ENCODE peak calls at places on chromosomes 13 and 19, in five cellular contexts. One of them, this sample, is unnamed.

GRCh38 chr13:76016799-76017198 is 380.7 kb downstream of the LMO7 start:
- DNase-seq in HepG2: peak
- DNase-seq in GM12878: no peak
- DNase-seq in SK-N-SH: peak
- DNase-seq in K562: peak
- DNase-seq in this sample: no peak

GRCh38 chr13:53254495-53254894 is 225.9 kb downstream of the OLFM4 start:
- DNase-seq in GM12878: no peak
- DNase-seq in HepG2: no peak
- DNase-seq in SK-N-SH: no peak
- DNase-seq in K562: no peak
- DNase-seq in this sample: no peak

GRCh38 chr13:48146636-48147035 is 51.7 kb upstream of the MED4 start:
- DNase-seq in HepG2: no peak
- DNase-seq in SK-N-SH: no peak
- DNase-seq in GM12878: no peak
- DNase-seq in K562: no peak
- DNase-seq in this sample: no peak

GRCh38 chr13:46665630-46666482 is 112.9 kb downstream of the LRCH1 start:
- DNase-seq in GM12878: no peak
- DNase-seq in HepG2: peak
- DNase-seq in SK-N-SH: peak
- DNase-seq in K562: no peak
- DNase-seq in this sample: no peak

GRCh38 chr19:31448221-31448657 is 99.0 kb upstream of the TSHZ3 start:
- DNase-seq in K562: no peak
- DNase-seq in SK-N-SH: peak
- DNase-seq in GM12878: no peak
- DNase-seq in HepG2: no peak
- DNase-seq in this sample: no peak

GRCh38 chr19:46659151-46660007 is 1.6 kb downstream of the DACT3 start:
- DNase-seq in HepG2: no peak
- DNase-seq in SK-N-SH: peak
- DNase-seq in K562: peak
- DNase-seq in GM12878: no peak
- DNase-seq in this sample: no peak

GRCh38 chr13:59120297-59120843 is 1043.4 kb downstream of the DIAPH3 start:
- DNase-seq in GM12878: no peak
- DNase-seq in SK-N-SH: no peak
- DNase-seq in HepG2: no peak
- DNase-seq in K562: no peak
- DNase-seq in this sample: no peak

GRCh38 chr13:44816701-44817684 is 172.3 kb downstream of the NUFIP1 start:
- DNase-seq in HepG2: no peak
- DNase-seq in K562: no peak
- DNase-seq in SK-N-SH: no peak
- DNase-seq in GM12878: no peak
- DNase-seq in this sample: no peak

GRCh38 chr19:8611890-8612806 is 1.6 kb upstream of the ADAMTS10 start:
- DNase-seq in HepG2: no peak
- DNase-seq in SK-N-SH: no peak
- DNase-seq in GM12878: no peak
- DNase-seq in K562: no peak
- DNase-seq in this sample: no peak

GRCh38 chr13:95530178-95530577 is 22.3 kb upstream of the CLDN10 start:
- DNase-seq in HepG2: peak
- DNase-seq in SK-N-SH: no peak
- DNase-seq in K562: no peak
- DNase-seq in GM12878: no peak
- DNase-seq in this sample: peak

GRCh38 chr13:90055121-90055520 is 1292.4 kb upstream of the MIR17HG start:
- DNase-seq in K562: no peak
- DNase-seq in HepG2: no peak
- DNase-seq in GM12878: no peak
- DNase-seq in SK-N-SH: no peak
- DNase-seq in this sample: no peak

GRCh38 chr13:63551731-63552130 is 2136.1 kb upstream of the PCDH20 start:
- DNase-seq in HepG2: no peak
- DNase-seq in GM12878: no peak
- DNase-seq in K562: no peak
- DNase-seq in SK-N-SH: no peak
- DNase-seq in this sample: no peak

GRCh38 chr13:103199380-103200088 is 133.3 kb upstream of the SLC10A2 start:
- DNase-seq in HepG2: no peak
- DNase-seq in K562: no peak
- DNase-seq in SK-N-SH: no peak
- DNase-seq in GM12878: no peak
- DNase-seq in this sample: no peak

GRCh38 chr13:43785681-43786471 is 896 bp downstream of the ENOX1 start:
- DNase-seq in HepG2: no peak
- DNase-seq in SK-N-SH: peak
- DNase-seq in GM12878: no peak
- DNase-seq in K562: no peak
- DNase-seq in this sample: peak

GRCh38 chr19:44931541-44931940 is 10.5 kb upstream of the APOC4 start:
- DNase-seq in HepG2: no peak
- DNase-seq in GM12878: no peak
- DNase-seq in K562: no peak
- DNase-seq in SK-N-SH: peak
- DNase-seq in this sample: no peak

GRCh38 chr19:49119411-49120324 is at the start of gene PPFIA3:
- DNase-seq in GM12878: no peak
- DNase-seq in SK-N-SH: peak
- DNase-seq in HepG2: no peak
- DNase-seq in K562: peak
- DNase-seq in this sample: no peak

GRCh38 chr19:49117677-49118564 is 1.0 kb downstream of the C19orf73 start:
- DNase-seq in HepG2: no peak
- DNase-seq in SK-N-SH: peak
- DNase-seq in GM12878: no peak
- DNase-seq in K562: no peak
- DNase-seq in this sample: no peak

GRCh38 chr19:49118565-49119410 is at the start of gene C19orf73:
- DNase-seq in GM12878: peak
- DNase-seq in HepG2: peak
- DNase-seq in SK-N-SH: peak
- DNase-seq in K562: peak
- DNase-seq in this sample: peak

GRCh38 chr19:49120868-49121267 is 1.5 kb downstream of the PPFIA3 start:
- DNase-seq in GM12878: no peak
- DNase-seq in HepG2: no peak
- DNase-seq in K562: no peak
- DNase-seq in SK-N-SH: no peak
- DNase-seq in this sample: no peak

GRCh38 chr19:49120325-49120683 is 960 bp downstream of the PPFIA3 start:
- DNase-seq in K562: no peak
- DNase-seq in SK-N-SH: no peak
- DNase-seq in HepG2: no peak
- DNase-seq in GM12878: no peak
- DNase-seq in this sample: no peak
- H3K4me3 ChIP-seq in K562: peak
- H3K4me3 ChIP-seq in SK-N-SH: peak
- H3K4me3 ChIP-seq in HepG2: peak
- H3K4me3 ChIP-seq in GM12878: no peak
- H3K4me3 ChIP-seq in this sample: no peak

GRCh38 chr19:48991823-48992570 is 1.1 kb downstream of the GYS1 start:
- DNase-seq in GM12878: no peak
- DNase-seq in SK-N-SH: peak
- DNase-seq in HepG2: no peak
- DNase-seq in K562: peak
- DNase-seq in this sample: no peak
- TF ChIP-seq REST in GM12878: no peak
- TF ChIP-seq REST in SK-N-SH: no peak
- TF ChIP-seq REST in HepG2: no peak
- TF ChIP-seq REST in K562: no peak
- TF ChIP-seq REST in this sample: no peak

GRCh38 chr19:2822846-2823245 is 3.2 kb downstream of the ZNF554 start:
- DNase-seq in HepG2: no peak
- DNase-seq in GM12878: no peak
- DNase-seq in SK-N-SH: no peak
- DNase-seq in K562: no peak
- DNase-seq in this sample: no peak

GRCh38 chr19:2827840-2828489 is 8.3 kb downstream of the ZNF554 start:
- DNase-seq in HepG2: no peak
- DNase-seq in K562: no peak
- DNase-seq in SK-N-SH: no peak
- DNase-seq in GM12878: peak
- DNase-seq in this sample: no peak

GRCh38 chr19:2823646-2824045 is 4.0 kb downstream of the ZNF554 start:
- DNase-seq in K562: no peak
- DNase-seq in HepG2: no peak
- DNase-seq in SK-N-SH: no peak
- DNase-seq in GM12878: no peak
- DNase-seq in this sample: no peak

GRCh38 chr19:2827022-2827421 is 7.4 kb downstream of the ZNF554 start:
- DNase-seq in SK-N-SH: no peak
- DNase-seq in K562: no peak
- DNase-seq in HepG2: no peak
- DNase-seq in GM12878: no peak
- DNase-seq in this sample: no peak

DNA sequence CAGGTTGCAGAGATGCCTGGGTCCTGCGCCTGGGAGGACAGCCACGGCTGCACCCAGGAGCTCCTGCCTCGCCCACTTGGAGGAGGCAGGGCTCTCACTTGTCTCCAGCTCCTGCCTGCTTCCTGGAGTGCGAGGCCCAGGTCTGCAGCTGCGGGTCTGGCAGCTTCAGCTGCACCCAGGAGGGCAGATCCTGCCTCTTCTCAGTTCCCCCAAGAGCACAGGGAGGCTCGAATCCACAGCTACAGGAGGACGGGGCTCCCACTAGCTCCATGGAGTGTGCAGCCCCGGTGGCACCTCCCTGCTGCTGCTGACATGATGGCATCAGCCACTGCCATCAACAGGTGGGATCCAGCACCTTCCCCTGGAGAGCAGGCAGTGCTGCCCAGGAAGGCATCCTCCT is 4.5 kb downstream of the ZNF554 start:
- DNase-seq in K562: no peak
- DNase-seq in SK-N-SH: no peak
- DNase-seq in HepG2: no peak
- DNase-seq in GM12878: no peak
- DNase-seq in this sample: no peak
- TF ChIP-seq GABPA in K562: no peak
- TF ChIP-seq GABPA in SK-N-SH: no peak
- TF ChIP-seq GABPA in HepG2: no peak
- TF ChIP-seq GABPA in GM12878: no peak
- TF ChIP-seq GABPA in this sample: no peak

GRCh38 chr19:50268046-50268445 is 61.1 kb downstream of the KCNC3 start:
- DNase-seq in SK-N-SH: no peak
- DNase-seq in K562: no peak
- DNase-seq in HepG2: no peak
- DNase-seq in GM12878: no peak
- DNase-seq in this sample: no peak

GRCh38 chr19:50264483-50265186 is 61.2 kb downstream of the MYH14 start:
- DNase-seq in HepG2: peak
- DNase-seq in K562: peak
- DNase-seq in SK-N-SH: no peak
- DNase-seq in GM12878: no peak
- DNase-seq in this sample: no peak

GRCh38 chr19:50266896-50267295 is 62.3 kb downstream of the KCNC3 start:
- DNase-seq in K562: peak
- DNase-seq in SK-N-SH: peak
- DNase-seq in GM12878: no peak
- DNase-seq in HepG2: no peak
- DNase-seq in this sample: no peak

GRCh38 chr19:50268501-50268900 is 60.7 kb downstream of the KCNC3 start:
- DNase-seq in GM12878: no peak
- DNase-seq in SK-N-SH: no peak
- DNase-seq in K562: no peak
- DNase-seq in HepG2: no peak
- DNase-seq in this sample: no peak

GRCh38 chr19:50266041-50266440 is 62.6 kb downstream of the MYH14 start:
- DNase-seq in GM12878: no peak
- DNase-seq in SK-N-SH: no peak
- DNase-seq in K562: no peak
- DNase-seq in HepG2: peak
- DNase-seq in this sample: no peak
- H3K4me3 ChIP-seq in GM12878: no peak
- H3K4me3 ChIP-seq in SK-N-SH: no peak
- H3K4me3 ChIP-seq in K562: no peak
- H3K4me3 ChIP-seq in HepG2: no peak
- H3K4me3 ChIP-seq in this sample: no peak

DNA sequence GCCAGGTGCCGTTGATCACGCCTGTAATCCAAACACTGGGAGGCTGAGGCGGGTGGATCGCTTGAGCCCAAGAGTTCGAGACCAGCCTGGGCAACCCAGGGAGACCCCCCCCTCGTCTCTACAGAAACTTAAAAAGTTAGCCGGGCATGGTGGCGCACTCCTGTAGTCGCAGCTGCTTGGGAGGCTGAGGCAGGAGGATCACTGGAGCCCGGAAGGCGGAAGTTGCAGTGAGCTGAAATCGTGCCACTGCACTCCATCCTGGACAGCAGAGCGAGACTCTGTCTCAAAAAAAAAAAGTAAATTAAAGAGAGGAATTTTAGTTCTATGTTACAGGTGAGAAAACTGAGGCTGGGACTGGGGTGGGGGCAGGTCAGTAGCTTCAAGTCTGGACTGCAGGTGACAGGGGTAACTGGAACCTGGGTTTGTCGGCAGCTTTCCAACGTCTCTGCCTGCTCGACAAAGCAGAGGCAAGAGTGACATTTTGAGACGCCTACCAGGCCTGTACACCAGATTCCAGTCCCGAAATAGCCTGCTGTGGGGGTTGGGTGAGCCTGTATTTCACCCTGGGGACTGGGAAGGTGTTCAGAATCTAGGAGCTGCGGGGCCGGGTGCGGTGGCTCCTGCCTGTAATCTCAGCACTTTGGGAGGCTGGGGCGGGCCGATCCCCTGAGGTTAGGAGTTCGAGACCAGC is 1.2 kb downstream of the SELENOW start:
- DNase-seq in GM12878: no peak
- DNase-seq in HepG2: no peak
- DNase-seq in SK-N-SH: no peak
- DNase-seq in K562: peak
- DNase-seq in this sample: no peak
- TF ChIP-seq REST in GM12878: no peak
- TF ChIP-seq REST in HepG2: no peak
- TF ChIP-seq REST in SK-N-SH: no peak
- TF ChIP-seq REST in K562: no peak
- TF ChIP-seq REST in this sample: no peak

GRCh38 chr13:113448545-113448884 is 4.8 kb downstream of the ADPRHL1 start:
- DNase-seq in K562: no peak
- DNase-seq in SK-N-SH: no peak
- DNase-seq in HepG2: peak
- DNase-seq in GM12878: no peak
- DNase-seq in this sample: no peak

GRCh38 chr13:113451951-113452421 is 1.3 kb downstream of the ADPRHL1 start:
- DNase-seq in SK-N-SH: no peak
- DNase-seq in K562: no peak
- DNase-seq in HepG2: no peak
- DNase-seq in GM12878: no peak
- DNase-seq in this sample: no peak

GRCh38 chr13:113447596-113447995 is 5.7 kb downstream of the ADPRHL1 start:
- DNase-seq in SK-N-SH: no peak
- DNase-seq in HepG2: no peak
- DNase-seq in K562: no peak
- DNase-seq in GM12878: no peak
- DNase-seq in this sample: no peak

GRCh38 chr13:113448885-113449692 is 4.2 kb downstream of the ADPRHL1 start:
- DNase-seq in SK-N-SH: no peak
- DNase-seq in GM12878: peak
- DNase-seq in HepG2: peak
- DNase-seq in K562: peak
- DNase-seq in this sample: no peak

GRCh38 chr13:113449693-113450347 is 3.5 kb downstream of the ADPRHL1 start:
- DNase-seq in GM12878: no peak
- DNase-seq in SK-N-SH: no peak
- DNase-seq in K562: no peak
- DNase-seq in HepG2: no peak
- DNase-seq in this sample: no peak
- TF ChIP-seq GABPA in GM12878: no peak
- TF ChIP-seq GABPA in SK-N-SH: no peak
- TF ChIP-seq GABPA in K562: no peak
- TF ChIP-seq GABPA in HepG2: no peak
- TF ChIP-seq GABPA in this sample: no peak

This sample was measured in HL-60.